ENCODE peak calls at places on chromosomes 11 and 22, in six cellular contexts. R is effector memory CD4-positive, alpha-beta T cell; X is naive thymus-derived CD4-positive, alpha-beta T cell; D is heart right ventricle; C is stomach; Q is mesenchymal stem cell. T is an unnamed sample. For H3K36me3, the result is how much of the 10 kb centered on the place peaks cover.

GRCh38 chr22:37647928-37648327 is 8.5 kb downstream of the SH3BP1 start:
- DNase-seq in R (no peak), X (no peak), D (no peak), C (peak), Q (no peak), T (peak)

GRCh38 chr22:46560696-46561295 is 23.4 kb upstream of the CELSR1 start:
- DNase-seq in R (no peak), X (no peak), D (no peak), C (no peak), Q (no peak), T (no peak)

GRCh38 chr11:65792456-65792855 is 5.6 kb downstream of the OVOL1 start:
- DNase-seq in R (no peak), X (no peak), D (no peak), C (no peak), Q (no peak), T (no peak)

GRCh38 chr11:132920391-132921095 is 611.8 kb downstream of the OPCML start:
- DNase-seq in R (no peak), X (no peak), D (no peak), C (no peak), Q (no peak), T (no peak)

GRCh38 chr22:35950262-35950661 is 78.4 kb downstream of the RBFOX2 start:
- DNase-seq in R (no peak), X (no peak), D (no peak), C (no peak), Q (no peak), T (no peak)

GRCh38 chr22:19036523-19037273 is 85.5 kb downstream of the DGCR2 start:
- DNase-seq in R (no peak), X (no peak), D (no peak), C (no peak), Q (peak), T (no peak)

GRCh38 chr11:46492540-46492939 is 101.0 kb upstream of the CHRM4 start:
- DNase-seq in R (no peak), X (no peak), D (no peak), C (no peak), Q (peak), T (peak)

GRCh38 chr11:97537407-97538150 is 1147.8 kb downstream of the JRKL start:
- DNase-seq in R (no peak), X (no peak), D (no peak), C (no peak), Q (no peak), T (peak)

GRCh38 chr11:88375927-88376470 is 38.5 kb upstream of the CTSC start:
- DNase-seq in R (no peak), X (no peak), D (no peak), C (no peak), Q (no peak), T (no peak)

GRCh38 chr22:46734830-46735453 is 3.1 kb downstream of the CERK start:
- DNase-seq in R (peak), X (peak), D (no peak), C (peak), Q (peak), T (peak)

GRCh38 chr11:125959931-125960330 is 14.1 kb downstream of the VSIG10L2 start:
- DNase-seq in R (no peak), X (no peak), D (no peak), C (no peak), Q (no peak), T (no peak)

GRCh38 chr22:30392661-30393321 is 4.0 kb upstream of the SEC14L2 start:
- DNase-seq in R (no peak), X (no peak), D (no peak), C (peak), Q (no peak), T (no peak)

GRCh38 chr11:88292156-88292844 is 45.2 kb downstream of the CTSC start:
- DNase-seq in R (no peak), X (no peak), D (peak), C (peak), Q (no peak), T (no peak)

GRCh38 chr11:114416441-114416928 is 16.0 kb downstream of the RBM7 start:
- DNase-seq in R (no peak), X (no peak), D (peak), C (no peak), Q (peak), T (no peak)

GRCh38 chr11:87266751-87267150 is 229.0 kb downstream of the TMEM135 start:
- DNase-seq in R (no peak), X (no peak), D (no peak), C (no peak), Q (no peak), T (no peak)

GRCh38 chr11:19633276-19633675 is 79.4 kb upstream of the NAV2 start:
- DNase-seq in R (no peak), X (no peak), D (no peak), C (peak), Q (no peak), T (no peak)

GRCh38 chr11:13955971-13956421 is 6.5 kb upstream of the SPON1 start:
- DNase-seq in R (no peak), X (peak), D (peak), C (peak), Q (peak), T (peak)

GRCh38 chr22:31843526-31843925 is 89.7 kb downstream of the DEPDC5 start:
- DNase-seq in R (no peak), X (no peak), D (no peak), C (no peak), Q (no peak), T (no peak)

GRCh38 chr11:79200398-79201070 is 240.3 kb downstream of the TENM4 start:
- DNase-seq in R (no peak), X (no peak), D (no peak), C (no peak), Q (no peak), T (no peak)

GRCh38 chr11:62010935-62011528 is 43.6 kb upstream of the FTH1 start:
- DNase-seq in R (no peak), X (no peak), D (no peak), C (no peak), Q (no peak), T (no peak)

GRCh38 chr11:14422052-14422813 is 63.2 kb upstream of the RRAS2 start:
- DNase-seq in R (no peak), X (no peak), D (peak), C (peak), Q (peak), T (peak)

GRCh38 chr11:11028017-11028692 is 170.3 kb upstream of the ZBED5 start:
- DNase-seq in R (peak), X (peak), D (peak), C (peak), Q (peak), T (peak)

GRCh38 chr11:57781529-57781943 is 19.9 kb downstream of the CTNND1 start:
- DNase-seq in R (no peak), X (no peak), D (peak), C (peak), Q (peak), T (peak)

GRCh38 chr11:119403021-119403420 is 20.0 kb downstream of the THY1 start:
- DNase-seq in R (no peak), X (no peak), D (no peak), C (no peak), Q (no peak), T (no peak)

GRCh38 chr11:73236879-73237278 is 18.8 kb downstream of the P2RY2 start:
- DNase-seq in R (no peak), X (no peak), D (peak), C (peak), Q (peak), T (peak)

GRCh38 chr11:1876361-1877063 is 15.2 kb downstream of the PRR33 start:
- DNase-seq in R (no peak), X (no peak), D (peak), C (peak), Q (peak), T (peak)

GRCh38 chr11:1879342-1879940 is 12.3 kb downstream of the PRR33 start:
- DNase-seq in R (no peak), X (no peak), D (no peak), C (no peak), Q (no peak), T (no peak)

GRCh38 chr11:1875093-1875785 is 16.5 kb downstream of the PRR33 start:
- DNase-seq in R (no peak), X (no peak), D (peak), C (no peak), Q (no peak), T (peak)

GRCh38 chr11:1878134-1879031 is 13.3 kb downstream of the PRR33 start:
- DNase-seq in R (no peak), X (no peak), D (peak), C (no peak), Q (no peak), T (peak)

DNA sequence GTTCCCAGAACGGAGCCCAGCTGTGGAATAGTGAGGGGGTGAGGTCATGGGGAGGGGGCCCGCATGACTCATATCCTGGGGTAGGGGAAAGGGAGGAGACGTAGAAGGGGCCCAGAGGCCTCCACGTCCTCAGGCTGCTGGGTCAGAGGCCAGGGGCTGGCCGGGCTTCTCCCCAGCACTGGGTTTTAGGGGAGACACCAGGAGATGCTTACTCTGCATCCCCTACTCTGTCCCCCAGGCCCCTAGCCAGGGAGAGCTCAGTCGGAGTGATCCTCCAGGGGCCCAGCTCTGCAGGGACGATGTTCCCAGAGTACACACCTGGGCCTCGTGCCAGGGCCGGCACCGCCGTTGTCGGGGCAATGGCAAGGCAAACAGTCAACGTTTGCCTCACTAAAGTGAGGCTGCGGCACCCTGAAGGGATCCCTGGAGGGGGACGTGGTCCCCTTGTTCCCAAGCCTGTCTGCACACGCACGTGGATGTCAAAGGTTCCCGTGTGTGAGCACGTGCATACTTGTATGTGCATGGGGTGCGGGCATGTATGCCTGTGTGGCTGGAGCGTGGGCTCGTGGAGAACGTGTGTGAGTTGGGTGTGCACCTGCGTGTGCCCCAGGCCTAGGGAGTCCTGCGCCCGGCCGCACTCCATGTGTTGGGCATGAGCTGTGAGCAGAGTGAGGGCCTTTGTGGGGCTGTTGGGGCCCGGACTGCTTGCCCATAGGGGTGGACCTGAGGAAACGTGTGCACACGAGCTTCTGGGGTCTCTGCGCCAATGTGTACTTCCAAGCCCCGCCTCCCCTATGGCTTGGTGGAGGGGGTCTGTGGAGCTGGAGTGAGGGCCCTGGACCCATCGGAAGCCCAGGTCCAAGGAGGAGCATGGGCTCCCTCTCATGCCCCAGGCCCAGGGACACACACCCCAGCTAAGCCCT is 14.2 kb downstream of the PRR33 start:
- DNase-seq in R (no peak), X (no peak), D (peak), C (peak), Q (peak), T (no peak)
- H3K4me3 ChIP-seq in R (no peak), X (no peak), D (no peak), C (peak), Q (no peak), T (no peak)

DNA sequence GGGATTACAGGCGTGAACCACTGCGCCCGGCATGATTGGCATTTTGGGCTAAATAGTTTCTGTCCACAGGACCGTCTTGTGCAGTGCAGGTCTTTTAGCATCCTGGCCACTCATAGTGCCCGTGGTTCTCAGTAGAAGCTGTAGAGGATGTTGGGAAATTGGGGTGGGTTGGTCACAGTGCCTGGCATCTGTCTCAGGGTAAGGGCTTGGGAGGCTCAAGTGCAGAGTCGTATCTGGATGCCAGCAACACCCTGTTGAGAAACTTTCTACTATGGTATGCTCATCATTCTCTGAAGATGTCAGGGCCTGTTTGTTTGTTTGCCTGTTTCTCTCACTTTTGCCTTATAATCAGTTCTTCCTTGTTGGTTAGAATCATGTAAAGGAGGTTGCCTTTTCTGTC is 21.9 kb downstream of the UBE2L3 start:
- DNase-seq in R (no peak), X (no peak), D (no peak), C (no peak), Q (no peak), T (no peak)
- H3K36me3 ChIP-seq in R (under half), X (under half), D (under half), C (under half), Q (under half), T (under half)

GRCh38 chr11:120956710-120957500 is 67.0 kb upstream of the TBCEL start:
- DNase-seq in R (no peak), X (peak), D (no peak), C (no peak), Q (no peak), T (no peak)

GRCh38 chr11:120954381-120954780 is 69.5 kb upstream of the TBCEL start:
- DNase-seq in R (no peak), X (no peak), D (no peak), C (no peak), Q (no peak), T (no peak)

GRCh38 chr11:120953230-120953558 is 70.7 kb upstream of the TBCEL start:
- DNase-seq in R (no peak), X (no peak), D (peak), C (no peak), Q (no peak), T (no peak)

GRCh38 chr11:120950880-120951279 is 73.0 kb upstream of the TBCEL start:
- DNase-seq in R (no peak), X (no peak), D (no peak), C (no peak), Q (no peak), T (no peak)

DNA sequence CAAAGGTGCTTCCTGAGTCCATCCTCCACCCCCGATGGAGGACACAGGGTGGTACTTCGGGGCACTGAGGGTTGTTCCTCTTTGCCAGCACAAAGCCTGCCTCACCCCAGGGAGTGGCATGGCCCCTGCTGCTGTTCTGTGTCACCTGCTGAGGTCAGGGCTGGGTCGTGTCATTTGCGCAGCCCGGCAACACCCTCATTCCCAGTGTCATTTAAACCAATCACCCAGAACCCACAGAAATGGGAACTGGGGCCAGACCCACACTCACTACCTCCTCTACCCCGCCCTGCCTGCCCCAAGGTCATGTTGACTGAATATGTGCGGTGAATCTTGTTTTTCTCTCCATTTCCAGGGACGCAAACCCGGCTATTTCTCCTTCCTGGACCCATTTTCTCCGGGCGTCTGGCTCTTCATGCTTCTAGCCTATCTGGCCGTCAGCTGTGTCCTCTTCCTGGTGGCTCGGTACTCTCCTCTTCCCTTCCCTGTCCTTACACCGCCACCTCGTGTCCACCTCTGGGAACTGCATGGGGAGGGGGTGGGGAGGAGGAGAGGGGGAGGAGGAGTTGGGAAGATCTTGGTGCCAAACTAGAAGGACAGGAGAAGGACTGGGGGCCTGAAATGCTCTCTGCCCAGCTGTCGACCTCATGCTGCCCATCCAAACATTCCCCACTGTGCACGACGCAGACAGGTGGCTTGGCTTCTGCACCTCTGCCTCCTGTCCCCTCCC is 71.2 kb upstream of the TBCEL start:
- DNase-seq in R (peak), X (peak), D (peak), C (peak), Q (peak), T (peak)
- H3K4me3 ChIP-seq in R (no peak), X (peak), D (no peak), C (no peak), Q (no peak), T (no peak)

DNA sequence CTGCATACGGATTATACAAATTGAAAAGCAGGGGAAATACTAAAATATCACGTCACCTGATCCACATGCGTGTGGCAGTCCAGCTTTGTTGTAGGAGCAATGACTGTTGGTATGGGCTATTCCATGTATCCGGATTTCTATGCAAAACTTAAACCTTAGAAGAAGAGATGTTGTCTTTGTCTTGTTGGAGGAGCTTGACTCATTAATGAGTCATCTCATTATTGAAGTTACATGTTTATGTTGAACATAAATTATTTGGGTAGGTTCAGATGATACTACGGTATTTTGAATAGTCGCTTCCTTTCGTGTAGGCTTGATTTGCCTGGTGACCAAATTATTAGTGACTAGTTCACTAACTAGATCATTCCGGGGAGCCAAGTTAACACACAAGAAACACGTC is 806 bp upstream of the SAAL1 start:
- DNase-seq in R (no peak), X (no peak), D (no peak), C (no peak), Q (peak), T (no peak)
- H3K36me3 ChIP-seq in R (under half), X (under half), D (under half), C (under half), Q (under half), T (under half)

DNA sequence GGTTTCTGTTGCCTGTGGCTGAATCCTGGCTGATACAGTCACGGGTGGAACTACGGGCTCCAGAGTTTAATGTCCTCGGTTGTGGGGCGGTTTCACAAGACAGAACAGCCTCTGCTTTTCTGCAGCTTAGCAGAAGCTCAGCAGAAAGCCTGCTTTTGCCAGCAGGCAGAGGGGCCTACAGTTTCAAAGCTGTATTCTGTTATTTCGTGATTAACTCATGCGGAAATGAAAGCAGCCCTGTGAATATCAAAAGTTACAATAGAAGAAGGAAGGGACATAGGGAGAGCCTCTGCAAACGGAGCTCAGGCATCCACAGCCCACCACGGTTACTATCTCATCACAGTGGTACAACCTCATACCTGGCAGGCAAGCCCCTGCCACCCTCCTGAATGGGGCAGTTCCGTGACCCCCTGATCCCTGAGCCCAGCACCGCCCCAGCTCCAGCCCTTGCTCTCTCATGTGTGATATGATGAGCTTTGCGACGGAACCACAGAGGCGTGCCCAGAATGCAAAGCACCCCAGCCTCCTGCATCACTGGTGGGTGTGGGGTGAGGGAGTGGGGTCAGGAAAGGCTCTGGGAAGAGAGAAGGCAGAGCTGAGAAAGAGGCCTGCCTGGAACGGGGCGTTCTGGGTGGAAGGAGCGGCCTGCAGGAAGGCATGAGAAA is 360.6 kb downstream of the BRD1 start:
- DNase-seq in R (no peak), X (no peak), D (no peak), C (no peak), Q (no peak), T (no peak)
- H3K4me3 ChIP-seq in R (no peak), X (no peak), D (no peak), C (no peak), Q (no peak), T (no peak)

DNA sequence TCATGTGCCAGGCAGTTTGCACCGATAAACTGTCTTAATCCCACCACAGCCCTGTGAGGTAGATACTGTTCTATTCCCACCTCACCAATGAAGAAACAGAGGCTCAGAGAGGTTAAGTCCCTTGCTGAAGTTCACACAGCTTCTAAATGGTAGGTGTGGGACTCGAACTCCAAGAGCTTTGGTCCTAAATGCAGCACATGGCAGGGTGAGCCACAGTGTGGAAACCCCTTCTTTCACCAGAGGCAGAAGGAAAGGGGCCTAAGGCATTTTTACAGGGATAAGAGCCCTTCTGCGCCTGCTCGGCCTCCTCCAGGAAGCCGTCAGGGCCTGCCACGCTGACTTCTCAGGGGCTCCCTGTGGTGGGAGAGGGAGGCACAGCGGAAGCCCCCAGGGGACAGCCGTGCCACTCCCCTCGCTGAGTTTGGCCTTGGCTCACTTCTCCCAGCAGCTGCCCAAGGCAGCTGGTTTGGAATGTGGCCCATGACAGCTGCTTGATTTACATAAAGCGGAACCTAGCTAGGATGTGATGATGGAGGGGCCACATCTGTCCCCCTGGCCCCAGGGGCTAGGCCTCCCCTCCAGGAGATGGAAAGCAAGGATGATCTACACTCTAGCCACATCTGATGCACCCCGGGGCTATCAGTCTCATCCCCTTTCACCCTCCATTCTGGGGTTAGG is 35.4 kb downstream of the CD82 start:
- DNase-seq in R (no peak), X (no peak), D (peak), C (no peak), Q (no peak), T (no peak)
- H3K36me3 ChIP-seq in R (under half), X (under half), D (under half), C (under half), Q (under half), T (under half)